ENCODE peak calls at places on chromosomes 7 and 10, in seven cellular contexts. N is NCI-H1105 treated with DMSO at 0.1 percent for 48 hours; I is DMS153; X is AG08396; Y is activated effector memory CD4-positive, alpha-beta T cell treated with Interleukin-2 at 50 U/mL for 16 hours; F is NCI-H1417; A is stomach. G is an unnamed sample.

GRCh38 chr7:28530175-28531142 is 118.1 kb downstream of the CREB5 start:
- DNase-seq in N (no peak), I (no peak), X (no peak), Y (no peak), F (no peak), A (peak), G (no peak)

GRCh38 chr10:90930070-90930837 is 9.4 kb upstream of the ANKRD1 start:
- DNase-seq in N (no peak), I (no peak), X (peak), Y (no peak), F (no peak), A (no peak), G (peak)

GRCh38 chr7:22565315-22565811 is 65.4 kb upstream of the STEAP1B start:
- DNase-seq in N (no peak), I (peak), X (no peak), Y (no peak), F (peak), A (no peak), G (peak)

GRCh38 chr10:126437661-126438406 is 49.6 kb upstream of the ADAM12 start:
- DNase-seq in N (no peak), I (no peak), X (no peak), Y (no peak), F (peak), A (no peak), G (no peak)

GRCh38 chr10:93715345-93715744 is 13.0 kb upstream of the FRA10AC1 start:
- DNase-seq in N (no peak), I (no peak), X (no peak), Y (no peak), F (no peak), A (no peak), G (no peak)

GRCh38 chr7:92953657-92954056 is 117.3 kb upstream of the CDK6 start:
- DNase-seq in N (no peak), I (peak), X (no peak), Y (no peak), F (peak), A (no peak), G (no peak)

GRCh38 chr7:140696024-140696678 is 357 bp upstream of the NDUFB2 start:
- DNase-seq in N (peak), I (peak), X (peak), Y (peak), F (no peak), A (peak), G (peak)

GRCh38 chr10:104098360-104098925 is 12.8 kb upstream of the COL17A1 start:
- DNase-seq in N (no peak), I (no peak), X (no peak), Y (no peak), F (no peak), A (no peak), G (no peak)

GRCh38 chr7:3280445-3280844 is 20.6 kb upstream of the SDK1 start:
- DNase-seq in N (no peak), I (no peak), X (no peak), Y (no peak), F (no peak), A (no peak), G (no peak)

GRCh38 chr10:79090134-79090803 is 21.5 kb downstream of the ZMIZ1 start:
- DNase-seq in N (no peak), I (no peak), X (peak), Y (no peak), F (no peak), A (no peak), G (no peak)

GRCh38 chr10:46550076-46550790 is 6.2 kb downstream of the GPRIN2 start:
- DNase-seq in N (no peak), I (no peak), X (peak), Y (peak), F (no peak), A (peak), G (no peak)

GRCh38 chr10:124090630-124091209 is 2.7 kb downstream of the CHST15 start:
- DNase-seq in N (no peak), I (peak), X (no peak), Y (no peak), F (peak), A (peak), G (no peak)

GRCh38 chr10:76195990-76196389 is 764.6 kb downstream of the LRMDA start:
- DNase-seq in N (no peak), I (no peak), X (no peak), Y (no peak), F (no peak), A (no peak), G (no peak)

GRCh38 chr10:77157248-77158019 is 480.2 kb downstream of the KCNMA1 start:
- DNase-seq in N (no peak), I (no peak), X (no peak), Y (no peak), F (no peak), A (no peak), G (no peak)

GRCh38 chr10:121307411-121307980 is 290.7 kb downstream of the FGFR2 start:
- DNase-seq in N (no peak), I (no peak), X (no peak), Y (no peak), F (no peak), A (no peak), G (no peak)

GRCh38 chr7:64882341-64883112 is 20.5 kb upstream of the ZNF273 start:
- DNase-seq in N (peak), I (peak), X (peak), Y (no peak), F (no peak), A (peak), G (peak)

GRCh38 chr10:121734517-121735137 is 136.4 kb upstream of the FGFR2 start:
- DNase-seq in N (no peak), I (no peak), X (peak), Y (no peak), F (peak), A (no peak), G (peak)

GRCh38 chr7:85630904-85631582 is 444.2 kb upstream of the SEMA3D start:
- DNase-seq in N (peak), I (peak), X (no peak), Y (no peak), F (peak), A (no peak), G (peak)

GRCh38 chr7:22255342-22255741 is 101.6 kb downstream of the RAPGEF5 start:
- DNase-seq in N (no peak), I (no peak), X (no peak), Y (no peak), F (no peak), A (no peak), G (no peak)

GRCh38 chr10:36676321-36677169 is 448.9 kb upstream of the ANKRD30A start:
- DNase-seq in N (peak), I (peak), X (no peak), Y (no peak), F (peak), A (no peak), G (no peak)

GRCh38 chr7:55018361-55019328 is at the start of gene EGFR:
- DNase-seq in N (no peak), I (no peak), X (peak), Y (no peak), F (no peak), A (peak), G (peak)

GRCh38 chr10:101071266-101071884 is 9.6 kb downstream of the KAZALD1 start:
- DNase-seq in N (no peak), I (no peak), X (no peak), Y (no peak), F (no peak), A (no peak), G (no peak)

GRCh38 chr10:67837519-67838314 is at the start of gene DNAJC12:
- DNase-seq in N (peak), I (peak), X (peak), Y (no peak), F (peak), A (no peak), G (peak)

GRCh38 chr10:3107426-3107961 is 40.1 kb downstream of the PFKP start:
- DNase-seq in N (no peak), I (no peak), X (peak), Y (no peak), F (no peak), A (no peak), G (peak)

GRCh38 chr7:114548576-114548975 is 134.0 kb downstream of the FOXP2 start:
- DNase-seq in N (no peak), I (no peak), X (no peak), Y (no peak), F (no peak), A (no peak), G (no peak)

GRCh38 chr10:128078136-128078969 is 47.9 kb downstream of the MKI67 start:
- DNase-seq in N (no peak), I (no peak), X (peak), Y (no peak), F (peak), A (no peak), G (no peak)

GRCh38 chr10:71579668-71580067 is 139.9 kb downstream of the C10orf105 start:
- DNase-seq in N (no peak), I (no peak), X (no peak), Y (no peak), F (no peak), A (no peak), G (no peak)

GRCh38 chr10:3668276-3668960 is 116.6 kb downstream of the KLF6 start:
- DNase-seq in N (no peak), I (peak), X (no peak), Y (peak), F (no peak), A (peak), G (no peak)

GRCh38 chr7:149741629-149742028 is 31.8 kb downstream of the ZNF467 start:
- DNase-seq in N (peak), I (no peak), X (peak), Y (no peak), F (peak), A (no peak), G (peak)

GRCh38 chr10:58868736-58869435 is 307.6 kb upstream of the PHYHIPL start:
- DNase-seq in N (no peak), I (no peak), X (no peak), Y (no peak), F (no peak), A (no peak), G (no peak)

GRCh38 chr10:79367421-79368189 is 20.3 kb downstream of the PPIF start:
- DNase-seq in N (no peak), I (no peak), X (no peak), Y (no peak), F (no peak), A (no peak), G (no peak)

GRCh38 chr10:47402681-47403301 is 18.7 kb upstream of the ZNF488 start:
- DNase-seq in N (no peak), I (no peak), X (peak), Y (no peak), F (no peak), A (no peak), G (no peak)

GRCh38 chr7:1673581-1674102 is 3.6 kb downstream of the ELFN1 start:
- DNase-seq in N (no peak), I (no peak), X (no peak), Y (no peak), F (no peak), A (no peak), G (no peak)

GRCh38 chr10:44249490-44249889 is 135.4 kb downstream of the CXCL12 start:
- DNase-seq in N (no peak), I (no peak), X (no peak), Y (no peak), F (no peak), A (no peak), G (no peak)

GRCh38 chr10:96450514-96451207 is 63.1 kb downstream of the TLL2 start:
- DNase-seq in N (peak), I (no peak), X (no peak), Y (no peak), F (no peak), A (no peak), G (no peak)